ENCODE peak calls at places on chromosome 14, in six cellular contexts. D, F, P, U, I and Z are unnamed samples.

GRCh38 chr14:89184952-89185351 is 232.1 kb downstream of the FOXN3 start:
- DNase-seq in D (no peak), F (no peak), P (no peak), U (no peak), I (no peak), Z (no peak)

GRCh38 chr14:49975286-49975685 is 82.4 kb downstream of the ARF6 start:
- DNase-seq in D (no peak), F (no peak), P (no peak), U (no peak), I (peak; percentile 93), Z (no peak)

GRCh38 chr14:100339757-100340453 is 16.8 kb downstream of the SLC25A47 start:
- DNase-seq in D (no peak), F (no peak), P (no peak), U (no peak), I (no peak), Z (no peak)

GRCh38 chr14:22399776-22400175 is 189.2 kb downstream of the DAD1 start:
- DNase-seq in D (no peak), F (no peak), P (no peak), U (no peak), I (no peak), Z (no peak)

GRCh38 chr14:94306047-94306978 is 13.2 kb upstream of the SERPINA10 start:
- DNase-seq in D (no peak), F (no peak), P (no peak), U (no peak), I (no peak), Z (no peak)

GRCh38 chr14:96138241-96138640 is 66.4 kb upstream of the BDKRB2 start:
- DNase-seq in D (no peak), F (no peak), P (no peak), U (no peak), I (peak; percentile 29), Z (no peak)

GRCh38 chr14:51963164-51963733 is 26.1 kb upstream of the RTRAF start:
- DNase-seq in D (no peak), F (no peak), P (no peak), U (no peak), I (peak; percentile 53), Z (no peak)

GRCh38 chr14:35398095-35398584 is 6.4 kb downstream of the NFKBIA start:
- DNase-seq in D (no peak), F (no peak), P (no peak), U (no peak), I (no peak), Z (no peak)

GRCh38 chr14:49497267-49497666 is 88.9 kb downstream of the RPS29 start:
- DNase-seq in D (no peak), F (no peak), P (no peak), U (no peak), I (no peak), Z (no peak)

GRCh38 chr14:92253381-92253894 is 69.5 kb upstream of the SLC24A4 start:
- DNase-seq in D (no peak), F (no peak), P (no peak), U (no peak), I (no peak), Z (no peak)

DNA sequence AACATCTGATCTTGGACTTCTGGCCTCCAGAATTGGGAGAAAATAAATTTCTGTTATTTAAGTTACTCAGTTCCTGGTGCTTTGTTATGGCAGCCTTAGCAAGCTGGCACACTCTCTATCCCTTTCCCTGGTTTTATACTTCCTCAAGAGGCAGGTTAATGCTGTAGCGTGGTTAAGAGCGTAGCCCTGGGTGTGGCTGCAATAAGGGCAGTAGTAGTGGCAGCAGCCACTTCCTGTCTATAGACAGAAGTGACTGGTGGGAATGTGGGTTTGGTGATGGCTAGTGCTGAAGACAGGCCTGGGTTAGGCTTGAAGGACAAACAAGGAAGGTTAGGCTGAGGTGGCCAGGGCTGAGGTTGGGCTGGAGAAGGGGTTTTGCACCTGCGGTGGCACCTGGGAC is 3.6 kb upstream of the LGALS3 start:
- DNase-seq in D (no peak), F (no peak), P (no peak), U (no peak), I (no peak), Z (no peak)
- TF ChIP-seq BHLHE40 in D (no peak), F (no peak), P (no peak), U (no peak), I (no peak), Z (no peak)

GRCh38 chr14:31326111-31326510 is 94.2 kb downstream of the HEATR5A start:
- DNase-seq in D (peak; percentile 26), F (no peak), P (no peak), U (no peak), I (peak; percentile 39), Z (no peak)
- TF ChIP-seq BHLHE40 in D (no peak), F (no peak), P (no peak), U (no peak), I (no peak), Z (no peak)

GRCh38 chr14:64623576-64624165 is 73.9 kb downstream of the PPP1R36 start:
- DNase-seq in D (no peak), F (no peak), P (no peak), U (no peak), I (no peak), Z (no peak)

GRCh38 chr14:64632056-64632455 is 72.2 kb upstream of the PLEKHG3 start:
- DNase-seq in D (no peak), F (no peak), P (no peak), U (no peak), I (no peak), Z (no peak)

GRCh38 chr14:64630778-64631177 is 73.4 kb upstream of the PLEKHG3 start:
- DNase-seq in D (no peak), F (no peak), P (no peak), U (no peak), I (no peak), Z (no peak)

GRCh38 chr14:64625363-64626232 is 75.8 kb downstream of the PPP1R36 start:
- DNase-seq in D (no peak), F (no peak), P (no peak), U (no peak), I (no peak), Z (no peak)

DNA sequence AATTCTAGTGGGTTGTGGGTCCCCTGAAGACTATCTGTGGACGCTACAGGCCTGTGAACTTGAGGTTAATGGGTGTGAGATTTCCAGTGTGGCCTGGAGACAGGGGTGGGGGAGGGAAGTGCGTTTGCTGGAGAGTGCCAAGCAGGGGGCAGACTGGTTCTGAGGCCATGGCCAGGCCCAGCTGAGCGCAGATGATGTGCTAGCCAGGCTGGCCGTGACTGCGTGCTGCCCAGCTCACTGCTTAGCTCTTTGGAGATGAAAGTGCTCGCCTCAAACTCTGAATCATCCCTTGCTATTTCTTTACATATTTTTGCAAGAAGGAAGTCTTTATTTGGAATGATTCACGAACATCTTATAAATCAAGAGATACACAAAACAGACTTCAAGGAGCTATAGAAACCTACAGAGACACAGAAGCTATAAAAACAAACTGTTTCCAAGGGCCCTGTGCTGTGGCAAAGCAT is 75.3 kb upstream of the PLEKHG3 start:
- DNase-seq in D (no peak), F (no peak), P (peak; percentile 83), U (no peak), I (peak; percentile 98), Z (no peak)
- TF ChIP-seq BHLHE40 in D (no peak), F (no peak), P (no peak), U (no peak), I (peak; percentile 80), Z (no peak)

DNA sequence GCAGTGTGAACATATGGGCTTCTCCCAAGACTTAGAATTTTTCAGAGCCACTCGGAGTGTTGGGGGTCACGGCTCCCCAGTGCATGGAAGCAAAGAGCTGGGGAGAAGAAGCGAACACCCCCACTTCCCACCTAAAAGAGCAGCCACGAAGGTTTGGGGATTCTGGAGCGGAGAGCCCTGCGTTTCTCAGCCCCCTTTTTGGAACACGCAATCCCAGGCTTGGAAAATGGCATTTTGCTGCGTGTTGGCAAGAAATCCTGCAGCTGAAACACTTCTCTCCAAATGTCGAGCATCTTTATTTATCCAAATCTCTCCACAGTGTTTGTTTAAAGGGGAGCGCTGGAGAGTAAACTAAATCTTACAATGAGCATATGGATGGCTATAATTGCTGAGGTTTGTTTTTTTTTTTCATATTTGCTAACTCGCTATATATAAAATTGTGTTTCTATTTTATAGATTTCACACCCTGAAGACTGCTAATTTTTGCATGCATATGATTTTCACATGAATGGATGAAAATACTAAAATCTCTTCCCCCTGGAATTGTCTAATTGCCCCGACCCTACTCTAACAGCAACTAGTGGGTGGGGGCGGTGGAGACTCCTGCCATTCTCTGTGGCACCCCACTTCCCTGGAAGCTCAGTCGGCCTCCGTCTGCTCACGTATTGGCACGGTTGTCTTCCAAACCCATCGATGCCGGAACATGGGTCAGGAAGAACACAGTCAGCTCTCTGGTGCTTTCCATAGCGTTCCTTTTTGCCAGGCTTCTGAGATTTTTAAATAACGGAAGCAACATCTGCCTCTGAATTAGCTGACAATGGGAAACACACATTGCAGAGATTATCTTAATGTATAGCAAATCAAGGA is 120.5 kb downstream of the GCH1 start:
- DNase-seq in D (no peak), F (no peak), P (no peak), U (no peak), I (no peak), Z (no peak)
- TF ChIP-seq BHLHE40 in D (no peak), F (no peak), P (no peak), U (no peak), I (no peak), Z (no peak)

GRCh38 chr14:64782196-64782595 is 78.0 kb downstream of the PLEKHG3 start:
- DNase-seq in D (no peak), F (no peak), P (no peak), U (no peak), I (no peak), Z (no peak)
- TF ChIP-seq BHLHE40 in D (no peak), F (no peak), P (no peak), U (no peak), I (no peak), Z (no peak)

GRCh38 chr14:75794615-75795038 is 133.6 kb downstream of the TTLL5 start:
- DNase-seq in D (peak; percentile 9), F (no peak), P (no peak), U (no peak), I (peak; percentile 72), Z (no peak)
- TF ChIP-seq BHLHE40 in D (no peak), F (no peak), P (no peak), U (no peak), I (no peak), Z (no peak)

DNA sequence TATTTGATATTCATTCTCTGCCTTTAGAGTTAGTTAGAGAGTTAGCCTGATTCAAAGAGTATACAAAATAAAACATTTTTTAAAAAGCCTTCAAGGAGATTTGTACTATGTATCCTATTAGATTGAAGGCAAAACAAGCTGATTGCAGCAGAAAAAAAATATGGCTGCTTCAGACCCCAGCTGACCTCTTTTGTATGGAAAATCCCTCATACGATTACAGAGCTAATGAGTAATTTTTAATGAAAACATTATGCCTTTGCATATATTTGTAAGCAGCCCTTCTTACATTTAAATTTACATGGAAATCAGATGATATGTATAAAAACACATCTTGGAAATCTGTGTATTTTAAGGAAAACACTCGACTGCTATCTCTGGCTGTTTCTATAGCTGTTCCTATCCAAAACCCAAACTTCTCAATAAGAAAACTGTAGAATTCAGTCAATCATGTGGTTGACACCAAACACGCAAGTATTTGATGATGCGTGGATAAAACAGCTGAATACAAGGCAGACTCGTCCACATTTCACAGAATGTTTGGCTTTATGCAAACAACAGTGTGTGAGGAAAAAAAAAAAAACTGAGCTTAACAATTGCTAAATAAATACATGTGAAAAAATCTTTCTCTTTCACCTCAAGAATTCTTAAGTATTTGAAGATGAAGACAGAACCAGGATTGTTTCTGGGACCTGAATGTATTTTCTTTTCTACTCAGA is 275.3 kb downstream of the EGLN3 start:
- DNase-seq in D (no peak), F (no peak), P (no peak), U (no peak), I (no peak), Z (no peak)
- TF ChIP-seq BHLHE40 in D (no peak), F (no peak), P (no peak), U (no peak), I (no peak), Z (no peak)

GRCh38 chr14:85131523-85131922 is 398.4 kb upstream of the FLRT2 start:
- DNase-seq in D (no peak), F (no peak), P (no peak), U (no peak), I (no peak), Z (no peak)
- TF ChIP-seq BHLHE40 in D (no peak), F (no peak), P (no peak), U (no peak), I (no peak), Z (no peak)